ENCODE peak calls at places on chromosomes 16 and 17, in four cellular contexts. A is K562, E is IMR-90, T is GM12878. Q is an unnamed sample. For H3K4me1 and H3K27me3, the result is how much of the 10 kb centered on the place peaks cover.

GRCh38 chr16:35431829-35432663 is 1972.6 kb downstream of the TP53TG3F start:
- DNase-seq in A (peak), E (no peak), T (no peak), Q (peak)

GRCh38 chr16:3509470-3509928 is 8.7 kb downstream of the CLUAP1 start:
- DNase-seq in A (no peak), E (no peak), T (peak), Q (no peak)

GRCh38 chr17:65856865-65857264 is 295.4 kb upstream of the AXIN2 start:
- DNase-seq in A (no peak), E (peak), T (no peak), Q (no peak)

GRCh38 chr17:40463122-40463550 is 19.9 kb downstream of the IGFBP4 start:
- DNase-seq in A (no peak), E (no peak), T (no peak), Q (no peak)

GRCh38 chr17:74768069-74768762 is 7.9 kb downstream of the NAT9 start:
- DNase-seq in A (no peak), E (peak), T (no peak), Q (peak)

GRCh38 chr16:51050379-51050710 is 100.7 kb downstream of the SALL1 start:
- DNase-seq in A (no peak), E (no peak), T (no peak), Q (no peak)

GRCh38 chr17:3534881-3535252 is 22.7 kb downstream of the TRPV3 start:
- DNase-seq in A (no peak), E (peak), T (no peak), Q (no peak)

GRCh38 chr16:79339863-79340262 is 260.7 kb downstream of the MAF start:
- DNase-seq in A (no peak), E (no peak), T (no peak), Q (peak)

GRCh38 chr17:66115246-66115645 is 76.7 kb downstream of the CEP112 start:
- DNase-seq in A (no peak), E (peak), T (no peak), Q (no peak)

GRCh38 chr17:45282683-45283644 is 21.1 kb upstream of the SPATA32 start:
- DNase-seq in A (no peak), E (peak), T (no peak), Q (no peak)

GRCh38 chr17:607341-608060 is 107.1 kb downstream of the VPS53 start:
- DNase-seq in A (no peak), E (peak), T (no peak), Q (no peak)

GRCh38 chr17:69999253-69999652 is 75.8 kb upstream of the KCNJ16 start:
- DNase-seq in A (no peak), E (no peak), T (no peak), Q (no peak)

GRCh38 chr16:2835638-2836493 is 5.8 kb downstream of the ZG16B start:
- DNase-seq in A (no peak), E (peak), T (no peak), Q (no peak)

GRCh38 chr16:23700509-23700908 is 12.5 kb downstream of the ERN2 start:
- DNase-seq in A (peak), E (no peak), T (no peak), Q (no peak)

GRCh38 chr17:7703584-7704574 is 1.1 kb upstream of the EFNB3 start:
- DNase-seq in A (peak), E (no peak), T (no peak), Q (peak)

GRCh38 chr17:73342057-73342522 is 30.3 kb upstream of the CDC42EP4 start:
- DNase-seq in A (no peak), E (peak), T (peak), Q (peak)

GRCh38 chr16:3022208-3022696 is 1.5 kb downstream of the HCFC1R1 start:
- DNase-seq in A (peak), E (peak), T (no peak), Q (no peak)

GRCh38 chr17:50256826-50257573 is 17.3 kb upstream of the TMEM92 start:
- DNase-seq in A (peak), E (no peak), T (no peak), Q (peak)

GRCh38 chr17:44794699-44795413 is 35.2 kb downstream of the GJC1 start:
- DNase-seq in A (peak), E (peak), T (no peak), Q (no peak)

GRCh38 chr17:16465861-16466338 is 26.1 kb downstream of the LRRC75A start:
- DNase-seq in A (no peak), E (no peak), T (no peak), Q (no peak)

GRCh38 chr17:71192848-71193247 is 928.0 kb upstream of the SOX9 start:
- DNase-seq in A (no peak), E (peak), T (no peak), Q (no peak)

GRCh38 chr16:49054606-49055005 is 227.0 kb downstream of the CBLN1 start:
- DNase-seq in A (no peak), E (no peak), T (no peak), Q (no peak)

GRCh38 chr17:16215002-16215272 is 397 bp downstream of the NCOR1 start:
- DNase-seq in A (no peak), E (no peak), T (no peak), Q (peak)

GRCh38 chr16:1858189-1858588 is 13.8 kb downstream of the MEIOB start:
- DNase-seq in A (no peak), E (no peak), T (no peak), Q (no peak)

GRCh38 chr16:24993722-24994686 is 21.2 kb downstream of the ARHGAP17 start:
- DNase-seq in A (peak), E (peak), T (no peak), Q (no peak)

GRCh38 chr16:85610059-85610445 is 3.1 kb upstream of the GSE1 start:
- DNase-seq in A (no peak), E (no peak), T (no peak), Q (no peak)

GRCh38 chr17:65235284-65235683 is 98.1 kb downstream of the RGS9 start:
- DNase-seq in A (no peak), E (no peak), T (no peak), Q (no peak)

GRCh38 chr17:34321981-34322380 is 2.7 kb downstream of the CCL8 start:
- DNase-seq in A (no peak), E (no peak), T (no peak), Q (no peak)

GRCh38 chr17:1714980-1715802 is 5.0 kb upstream of the TLCD2 start:
- DNase-seq in A (peak), E (peak), T (no peak), Q (peak)

GRCh38 chr17:49994085-49995054 is 654 bp downstream of the DLX3 start:
- DNase-seq in A (no peak), E (no peak), T (no peak), Q (peak)

GRCh38 chr17:48528153-48528912 is 2.5 kb downstream of the HOXB1 start:
- DNase-seq in A (peak), E (no peak), T (no peak), Q (no peak)

GRCh38 chr16:3070608-3071111 is 5.2 kb downstream of the IL32 start:
- DNase-seq in A (no peak), E (no peak), T (no peak), Q (no peak)

GRCh38 chr16:85225291-85225690 is 113.0 kb upstream of the CIBAR2 start:
- DNase-seq in A (no peak), E (no peak), T (no peak), Q (no peak)

GRCh38 chr16:12305847-12306246 is 329.3 kb downstream of the SNX29 start:
- DNase-seq in A (no peak), E (no peak), T (no peak), Q (no peak)

GRCh38 chr16:11133344-11133921 is 122.6 kb downstream of the SOCS1 start:
- DNase-seq in A (peak), E (peak), T (no peak), Q (no peak)

GRCh38 chr17:34980681-34981537 is 597 bp downstream of the LIG3 start:
- DNase-seq in A (peak), E (peak), T (peak), Q (peak)

GRCh38 chr16:64626771-64627170 is 495.1 kb downstream of the CDH11 start:
- DNase-seq in A (no peak), E (peak), T (no peak), Q (no peak)

GRCh38 chr16:30867747-30868146 is 26.1 kb downstream of the BCL7C start:
- DNase-seq in A (no peak), E (no peak), T (no peak), Q (peak)

GRCh38 chr17:31877911-31878702 is 19.1 kb upstream of the COPRS start:
- DNase-seq in A (no peak), E (peak), T (no peak), Q (no peak)

GRCh38 chr16:70703041-70703834 is 17.4 kb upstream of the MTSS2 start:
- DNase-seq in A (peak), E (peak), T (no peak), Q (peak)
- H3K4me1 ChIP-seq in A (under half), E (half or more), T (under half), Q (half or more)

GRCh38 chr17:79537061-79537460 is 73.8 kb downstream of the RBFOX3 start:
- DNase-seq in A (no peak), E (no peak), T (no peak), Q (no peak)

GRCh38 chr17:79538291-79538690 is 72.6 kb downstream of the RBFOX3 start:
- DNase-seq in A (no peak), E (no peak), T (no peak), Q (no peak)

GRCh38 chr17:79535728-79536025 is 75.2 kb downstream of the RBFOX3 start:
- DNase-seq in A (no peak), E (no peak), T (no peak), Q (no peak)

GRCh38 chr17:79536212-79536840 is 74.5 kb downstream of the RBFOX3 start:
- DNase-seq in A (no peak), E (no peak), T (no peak), Q (peak)

DNA sequence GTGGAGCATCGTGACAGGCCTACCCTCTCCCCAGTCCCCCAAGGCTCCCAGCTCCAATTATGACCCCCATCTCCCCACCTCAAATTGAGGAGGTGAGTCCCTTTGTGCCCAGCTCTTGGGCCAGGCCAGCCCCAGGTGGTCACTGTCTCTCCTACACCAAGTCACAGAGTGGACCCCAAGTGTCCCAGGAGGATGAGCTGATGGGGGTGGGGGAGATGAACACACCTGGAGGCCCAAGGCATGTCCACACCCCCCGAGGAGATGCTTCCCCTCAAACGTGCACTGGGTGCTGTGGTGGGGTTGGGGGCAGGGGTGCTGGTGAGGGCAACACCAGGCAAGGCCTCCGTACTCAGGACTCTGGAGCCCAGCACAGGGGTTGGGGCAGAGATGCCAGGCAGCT is 73.2 kb downstream of the RBFOX3 start:
- DNase-seq in A (no peak), E (no peak), T (no peak), Q (no peak)
- H3K27me3 ChIP-seq in A (half or more), E (under half), T (under half), Q (under half)

GRCh38 chr16:57604177-57604576 is 24.3 kb upstream of the ADGRG1 start:
- DNase-seq in A (no peak), E (no peak), T (no peak), Q (no peak)

GRCh38 chr16:57607676-57608461 is 20.6 kb upstream of the ADGRG1 start:
- DNase-seq in A (no peak), E (no peak), T (no peak), Q (no peak)

GRCh38 chr16:57608462-57609113 is 19.8 kb upstream of the ADGRG1 start:
- DNase-seq in A (no peak), E (no peak), T (no peak), Q (no peak)

GRCh38 chr16:57606847-57607501 is 21.5 kb upstream of the ADGRG1 start:
- DNase-seq in A (no peak), E (no peak), T (no peak), Q (peak)

GRCh38 chr16:57606147-57606846 is 22.1 kb upstream of the ADGRG1 start:
- DNase-seq in A (no peak), E (no peak), T (no peak), Q (no peak)
- TF ChIP-seq RCOR1 in A (peak), E (no peak), T (no peak), Q (no peak)

GRCh38 chr16:56732366-56732765 is 2.4 kb downstream of the NUP93 start:
- DNase-seq in A (no peak), E (no peak), T (peak), Q (no peak)

GRCh38 chr16:56728027-56728426 is 1.9 kb upstream of the NUP93 start:
- DNase-seq in A (no peak), E (no peak), T (no peak), Q (no peak)

GRCh38 chr16:56729351-56729735 is 586 bp upstream of the NUP93 start:
- DNase-seq in A (no peak), E (no peak), T (no peak), Q (no peak)

GRCh38 chr16:56732832-56733231 is 2.9 kb downstream of the NUP93 start:
- DNase-seq in A (no peak), E (no peak), T (peak), Q (no peak)

DNA sequence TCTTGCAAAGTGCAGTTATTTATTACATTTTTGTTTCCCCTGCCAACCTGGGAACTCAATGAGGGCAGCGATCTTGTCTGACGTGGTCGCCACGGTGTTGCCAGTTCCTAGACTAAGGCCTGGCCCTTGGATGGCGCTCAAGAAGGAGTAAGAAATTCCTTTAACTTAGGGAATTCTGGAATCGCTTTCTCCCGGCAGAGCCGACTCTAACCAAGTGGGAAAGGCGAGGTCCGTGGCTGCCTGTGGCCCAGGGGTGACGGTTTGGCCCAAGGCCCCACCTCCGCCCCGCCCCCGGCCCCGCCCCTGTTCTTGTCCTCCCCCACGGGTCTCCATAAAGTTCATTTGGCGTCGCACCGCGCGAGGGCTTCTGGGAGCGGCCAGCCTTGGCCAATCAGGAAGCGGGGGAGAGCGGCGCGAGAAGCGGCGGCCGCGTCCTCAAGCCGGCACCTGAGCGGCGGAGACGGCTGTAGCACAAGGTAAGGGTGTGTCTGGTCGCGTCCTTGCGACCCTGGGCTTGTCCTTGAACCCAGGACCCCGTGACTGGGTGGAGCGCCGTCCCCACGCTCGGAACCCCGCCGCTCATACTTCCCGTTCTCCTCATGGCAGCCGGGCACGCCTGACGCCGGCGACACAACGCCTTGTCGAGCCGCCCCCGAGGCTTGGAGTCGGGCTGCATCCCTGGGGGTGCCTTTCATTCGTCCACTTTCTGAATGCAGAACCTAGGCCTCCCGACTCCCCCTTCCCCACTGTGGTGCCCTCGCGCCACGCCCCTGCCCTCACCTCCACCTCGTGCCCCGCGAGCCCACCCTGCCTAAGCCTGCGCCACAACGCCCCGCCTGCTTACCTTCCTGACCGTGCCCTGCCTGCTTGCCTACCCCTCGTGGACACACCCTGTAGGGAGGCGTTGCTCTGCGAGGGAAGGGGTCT is at the start of gene NUP93:
- DNase-seq in A (peak), E (peak), T (peak), Q (peak)
- H3K4me1 ChIP-seq in A (under half), E (under half), T (under half), Q (under half)

DNA sequence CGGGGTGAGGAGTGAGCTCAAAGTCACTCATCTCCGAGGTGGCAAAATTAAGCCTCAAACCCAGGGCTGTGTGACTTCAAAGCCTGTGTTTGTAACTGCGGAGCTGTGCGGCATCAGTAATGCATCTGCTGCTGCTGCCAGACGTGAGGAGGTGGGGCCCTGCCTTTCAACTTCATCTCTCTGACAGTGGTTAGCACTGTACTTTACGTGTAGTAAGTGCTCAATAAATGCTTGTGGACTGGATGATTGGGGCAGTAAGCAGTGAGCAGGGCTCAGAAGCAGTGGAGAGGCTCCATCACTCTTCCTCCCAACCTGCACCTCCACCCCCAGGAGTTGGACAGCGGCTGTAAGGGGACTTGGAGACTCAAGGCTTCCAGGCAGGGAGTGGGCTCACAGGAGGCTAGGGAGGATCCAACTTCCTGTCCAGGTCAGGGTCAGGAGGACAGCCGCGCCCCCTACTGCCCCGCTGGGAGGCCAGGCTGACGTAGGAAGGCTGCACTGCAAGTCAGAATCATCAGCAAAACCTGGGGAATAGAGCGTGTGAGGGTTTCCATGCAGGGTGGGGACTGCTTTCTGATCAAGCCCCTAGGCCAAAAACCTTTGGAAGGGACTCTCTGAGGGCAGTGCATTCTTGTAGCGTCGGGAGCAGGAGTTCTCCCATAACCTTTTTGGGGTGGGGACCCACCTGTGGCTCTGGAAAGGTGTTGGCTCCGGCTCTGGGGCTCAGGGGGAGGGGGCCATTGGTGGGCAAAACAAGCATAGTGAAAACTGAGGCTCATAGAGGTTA is 21.8 kb downstream of the RAI1 start:
- DNase-seq in A (peak), E (no peak), T (no peak), Q (no peak)
- H3K27me3 ChIP-seq in A (under half), E (under half), T (under half), Q (under half)

GRCh38 chr17:79834575-79835469 is 4.4 kb downstream of the CBX4 start:
- DNase-seq in A (no peak), E (no peak), T (no peak), Q (peak)
- TF ChIP-seq RCOR1 in A (peak), E (no peak), T (no peak), Q (no peak)

GRCh38 chr16:27314986-27315332 is 1.2 kb downstream of the IL4R start:
- DNase-seq in A (no peak), E (no peak), T (no peak), Q (no peak)
- H3K4me1 ChIP-seq in A (under half), E (under half), T (under half), Q (under half)

GRCh38 chr16:89168381-89169189 is 3.0 kb upstream of the CDH15 start:
- DNase-seq in A (no peak), E (no peak), T (no peak), Q (no peak)
- H3K27me3 ChIP-seq in A (under half), E (under half), T (under half), Q (under half)

DNA sequence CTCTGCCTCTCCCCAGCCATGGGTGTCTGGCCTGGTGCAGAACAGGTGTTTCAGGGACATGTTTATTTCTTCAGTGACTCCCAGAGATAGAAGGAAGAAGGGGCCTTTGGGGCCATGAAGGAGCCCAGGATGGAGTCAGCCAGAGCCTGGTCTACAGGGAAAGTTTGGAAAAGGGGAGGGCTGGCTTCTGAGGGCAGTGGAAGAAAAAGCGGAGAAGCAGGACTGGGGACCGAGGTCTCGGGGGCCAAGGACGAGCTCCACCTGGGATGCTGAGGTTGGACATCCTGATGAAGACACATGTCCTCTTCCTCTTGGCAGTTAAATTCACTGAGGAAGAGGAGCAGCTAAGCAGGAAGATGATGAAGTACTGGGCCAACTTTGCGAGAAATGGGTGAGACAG is 7.7 kb downstream of the CES2 start:
- DNase-seq in A (no peak), E (no peak), T (no peak), Q (no peak)
- TF ChIP-seq RCOR1 in A (no peak), E (no peak), T (no peak), Q (no peak)

Q was measured in SK-N-SH.